ENCODE peak calls at places on chromosomes 16 and 17, in five cellular contexts. F is K562, W is GM12878, M is HepG2, E is H1. D is an unnamed sample.

GRCh38 chr17:48002208-48002919 is 31.5 kb downstream of the CDK5RAP3 start:
- DNase-seq in F (peak; percentile 60), M (peak; percentile 50), W (peak; percentile 75), E (no peak), D (no peak)

GRCh38 chr16:29990033-29990432 is 5.4 kb downstream of the HIRIP3 start:
- DNase-seq in E (no peak), W (no peak), F (no peak), M (no peak), D (no peak)

GRCh38 chr16:57196753-57197152 is 10.6 kb downstream of the RSPRY1 start:
- DNase-seq in F (no peak), M (no peak), E (no peak), W (no peak), D (no peak)

GRCh38 chr17:69227536-69227935 is 1.1 kb downstream of the ABCA10 start:
- DNase-seq in W (no peak), M (no peak), F (no peak), E (no peak), D (no peak)

GRCh38 chr17:44273607-44274006 is 5.7 kb upstream of the SLC4A1 start:
- DNase-seq in W (no peak), E (no peak), M (no peak), F (no peak), D (no peak)

GRCh38 chr17:47064684-47065083 is 85.6 kb upstream of the RPRML start:
- DNase-seq in E (no peak), M (no peak), W (no peak), F (no peak), D (no peak)

GRCh38 chr16:50838165-50838564 is 96.3 kb downstream of the CYLD start:
- DNase-seq in W (no peak), E (no peak), F (no peak), M (no peak), D (no peak)

GRCh38 chr17:79630821-79631639 is 20.2 kb upstream of the RBFOX3 start:
- DNase-seq in M (no peak), F (no peak), E (no peak), W (no peak), D (peak; percentile 3)

GRCh38 chr17:78528541-78528940 is 48.7 kb downstream of the DNAH17 start:
- DNase-seq in E (no peak), M (no peak), W (no peak), F (peak; percentile 54), D (no peak)

GRCh38 chr17:57519199-57519598 is 225.9 kb downstream of the CCDC182 start:
- DNase-seq in E (peak; percentile 15), F (no peak), W (no peak), M (no peak), D (no peak)

GRCh38 chr16:67678354-67679023 is 11.9 kb downstream of the C16orf86 start:
- DNase-seq in F (no peak), E (no peak), M (no peak), W (no peak), D (no peak)

GRCh38 chr17:31313982-31314787 is at the start of gene EVI2B:
- DNase-seq in M (no peak), F (peak; percentile 11), W (peak; percentile 66), E (no peak), D (no peak)

GRCh38 chr17:83012873-83013778 is 66.3 kb upstream of the METRNL start:
- DNase-seq in W (no peak), E (no peak), M (no peak), F (no peak), D (no peak)

GRCh38 chr17:80716986-80717385 is 172.3 kb downstream of the RPTOR start:
- DNase-seq in E (no peak), W (no peak), M (no peak), F (no peak), D (no peak)

GRCh38 chr16:67967956-67968439 is 439 bp downstream of the SLC12A4 start:
- DNase-seq in M (no peak), W (no peak), F (peak; percentile 74), E (no peak), D (peak; percentile 38)

GRCh38 chr16:736936-737481 is 3.8 kb downstream of the CIAO3 start:
- DNase-seq in E (no peak), W (no peak), M (no peak), F (no peak), D (no peak)

GRCh38 chr17:64420143-64420670 is 28.7 kb upstream of the MILR1 start:
- DNase-seq in W (no peak), E (no peak), M (peak; percentile 81), F (peak; percentile 68), D (no peak)

GRCh38 chr17:29588017-29588557 is 1.4 kb downstream of the GIT1 start:
- DNase-seq in W (no peak), M (no peak), F (no peak), E (no peak), D (no peak)

GRCh38 chr17:80795737-80796136 is 195.9 kb upstream of the CHMP6 start:
- DNase-seq in F (no peak), E (no peak), W (no peak), M (no peak), D (no peak)

GRCh38 chr17:64941761-64942160 is 22.5 kb upstream of the LRRC37A3 start:
- DNase-seq in W (no peak), F (no peak), E (no peak), M (no peak), D (no peak)

GRCh38 chr16:14057878-14058382 is 13.2 kb upstream of the MRTFB start:
- DNase-seq in F (no peak), M (no peak), W (no peak), E (no peak), D (no peak)

GRCh38 chr17:57370051-57370581 is 113.8 kb downstream of the MSI2 start:
- DNase-seq in F (peak; percentile 30), M (peak; percentile 94), E (no peak), W (no peak), D (no peak)

GRCh38 chr17:62064029-62064790 is 868 bp downstream of the MED13 start:
- DNase-seq in W (no peak), E (no peak), M (no peak), F (no peak), D (no peak)

GRCh38 chr17:66716236-66717026 is 118.5 kb upstream of the CACNG5 start:
- DNase-seq in F (no peak), E (no peak), W (no peak), M (no peak), D (no peak)

GRCh38 chr16:1003551-1004347 is 22.2 kb downstream of the SOX8 start:
- DNase-seq in W (no peak), M (no peak), E (no peak), F (no peak), D (no peak)

GRCh38 chr17:30332057-30332542 is 1.8 kb downstream of the TMIGD1 start:
- DNase-seq in F (no peak), W (peak; percentile 72), E (no peak), M (peak; percentile 88), D (no peak)

GRCh38 chr16:31072540-31073072 is 1.4 kb downstream of the ZNF668 start:
- DNase-seq in M (peak; percentile 27), W (no peak), E (no peak), F (peak; percentile 62), D (no peak)
- TF ChIP-seq SP1 in M (no peak), W (no peak), E (no peak), F (peak; percentile 1), D (no peak)

GRCh38 chr16:60642956-60643355 is 1393.3 kb downstream of the CDH8 start:
- DNase-seq in M (no peak), E (no peak), W (no peak), F (no peak), D (no peak)

GRCh38 chr16:60646631-60647030 is 1389.6 kb downstream of the CDH8 start:
- DNase-seq in M (no peak), W (no peak), F (no peak), E (no peak), D (no peak)

GRCh38 chr16:60645541-60645940 is 1390.7 kb downstream of the CDH8 start:
- DNase-seq in F (no peak), E (no peak), M (no peak), W (no peak), D (no peak)

GRCh38 chr16:60651351-60651750 is 1384.9 kb downstream of the CDH8 start:
- DNase-seq in F (no peak), M (no peak), E (no peak), W (no peak), D (no peak)

GRCh38 chr16:60648260-60648659 is 1388.0 kb downstream of the CDH8 start:
- DNase-seq in W (no peak), E (no peak), M (no peak), F (no peak), D (no peak)
- TF ChIP-seq USF2 in W (no peak), E (no peak), M (no peak), F (no peak), D (no peak)

DNA sequence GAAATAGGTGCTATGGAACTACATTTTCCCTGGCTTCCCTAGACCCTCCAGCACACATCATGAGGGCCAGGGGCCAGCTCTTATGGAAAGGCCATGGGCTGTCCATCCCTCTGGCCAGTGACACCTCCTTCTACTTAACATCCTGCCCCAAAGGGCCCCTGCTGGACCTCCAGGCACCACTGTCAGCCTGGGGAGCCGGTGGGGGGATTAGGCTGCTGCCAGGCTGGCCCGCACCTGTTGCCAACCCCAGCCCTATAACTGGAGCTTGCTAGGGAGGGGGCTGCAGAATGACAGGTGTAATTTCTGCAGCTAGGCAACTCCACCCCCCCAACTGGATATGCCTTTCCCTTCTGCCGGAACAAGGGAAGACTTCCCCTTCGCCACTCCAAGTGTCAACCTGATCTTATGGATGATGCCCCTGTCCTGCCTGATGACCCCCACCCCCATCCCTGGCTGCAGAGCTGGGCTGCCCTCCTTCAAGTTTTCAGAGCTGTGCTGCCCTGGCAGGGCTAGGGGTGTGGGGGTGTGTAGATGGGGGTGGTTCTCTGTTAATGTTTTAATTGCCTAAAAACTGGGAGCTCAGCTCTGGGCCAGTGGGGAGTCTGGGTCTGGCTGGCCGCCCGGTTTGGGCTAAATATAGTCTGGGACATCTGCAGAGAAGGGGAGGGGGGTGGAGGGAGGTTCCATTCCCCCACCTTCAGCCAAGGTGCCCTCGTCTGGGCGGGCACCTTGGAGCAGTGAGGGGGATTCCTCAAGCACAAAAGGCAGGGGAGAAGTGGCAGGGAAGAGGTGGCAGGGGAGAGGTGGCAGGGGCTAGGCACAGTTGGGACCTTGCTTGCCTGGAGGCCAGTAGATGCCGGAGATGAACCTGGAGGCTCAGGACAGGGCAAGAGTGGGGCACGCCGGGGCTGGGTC is 12.8 kb downstream of the RARA start:
- DNase-seq in M (no peak), W (no peak), F (no peak), E (no peak), D (no peak)
- TF ChIP-seq SP1 in M (no peak), W (no peak), F (no peak), E (no peak), D (no peak)

GRCh38 chr17:6243186-6243585 is 173.0 kb downstream of the WSCD1 start:
- DNase-seq in F (no peak), E (no peak), W (no peak), M (no peak), D (no peak)

GRCh38 chr17:6241996-6242395 is 171.8 kb downstream of the WSCD1 start:
- DNase-seq in F (no peak), M (no peak), W (no peak), E (no peak), D (no peak)

GRCh38 chr17:6240601-6241000 is 170.4 kb downstream of the WSCD1 start:
- DNase-seq in W (no peak), M (no peak), E (no peak), F (no peak), D (no peak)

GRCh38 chr17:6240001-6240400 is 169.8 kb downstream of the WSCD1 start:
- DNase-seq in M (no peak), W (no peak), E (no peak), F (no peak), D (no peak)

DNA sequence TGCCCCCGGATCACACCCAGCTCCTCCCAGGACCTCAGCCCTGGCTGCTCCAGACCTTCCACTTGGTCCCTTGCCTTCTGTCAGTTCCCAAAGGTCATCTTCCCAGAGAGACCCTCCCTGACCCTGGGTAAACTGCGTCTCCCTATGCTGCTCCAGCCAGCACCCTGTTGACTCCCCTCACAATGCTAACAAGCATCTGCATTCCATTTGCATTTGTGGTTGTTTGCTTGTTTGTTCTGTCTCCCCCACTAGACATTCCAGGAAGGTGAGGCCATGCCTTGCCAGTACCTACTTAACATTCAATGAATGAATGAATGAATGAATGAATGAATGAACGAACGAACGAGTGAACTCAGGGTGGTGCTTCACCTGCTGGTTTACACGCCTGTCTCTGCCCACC is 171.2 kb downstream of the WSCD1 start:
- DNase-seq in M (no peak), W (no peak), F (no peak), E (no peak), D (no peak)
- TF ChIP-seq USF2 in M (no peak), W (no peak), F (no peak), E (no peak), D (no peak)

D was measured in WTC11.